ENCODE peak calls at places on chromosomes 1 and 21, in seven cellular contexts. Z is left lung; V is WERI-Rb-1; J is hepatocyte; I is bronchial epithelial cell; C is IMR-90; D is naive thymus-derived CD4-positive, alpha-beta T cell. Y is an unnamed sample. For H3K36me3 and H3K27me3, the result is how much of the 10 kb centered on the place peaks cover.

GRCh38 chr1:64363116-64363515 is 106.8 kb upstream of the CACHD1 start:
- DNase-seq in C (no peak), V (peak), D (no peak), I (no peak), J (no peak), Z (no peak), Y (no peak)

GRCh38 chr1:226603976-226604845 is 55.6 kb downstream of the STUM start:
- DNase-seq in I (no peak), D (no peak), V (no peak), J (no peak), Z (no peak), C (no peak), Y (no peak)

GRCh38 chr1:46577671-46578070 is 26.2 kb upstream of the KNCN start:
- DNase-seq in C (no peak), I (no peak), J (no peak), Z (no peak), V (peak), D (no peak), Y (no peak)

GRCh38 chr1:6028042-6028895 is 17.4 kb upstream of the KCNAB2 start:
- DNase-seq in Z (peak), D (peak), J (no peak), C (peak), I (peak), V (no peak), Y (peak)

GRCh38 chr1:104387716-104388508 is 638.2 kb downstream of the AMY1C start:
- DNase-seq in D (no peak), C (no peak), V (no peak), Z (no peak), I (no peak), J (no peak), Y (no peak)

GRCh38 chr1:1600861-1601563 is 1.1 kb upstream of the FNDC10 start:
- DNase-seq in Z (peak), C (no peak), J (peak), D (no peak), V (peak), I (no peak), Y (no peak)

GRCh38 chr1:31627301-31627929 is 9.9 kb downstream of the HCRTR1 start:
- DNase-seq in Z (peak), V (peak), J (no peak), C (no peak), D (no peak), I (no peak), Y (no peak)

GRCh38 chr1:156691665-156692408 is 13.5 kb downstream of the CRABP2 start:
- DNase-seq in D (no peak), Z (peak), C (peak), J (peak), I (peak), V (peak), Y (no peak)

DNA sequence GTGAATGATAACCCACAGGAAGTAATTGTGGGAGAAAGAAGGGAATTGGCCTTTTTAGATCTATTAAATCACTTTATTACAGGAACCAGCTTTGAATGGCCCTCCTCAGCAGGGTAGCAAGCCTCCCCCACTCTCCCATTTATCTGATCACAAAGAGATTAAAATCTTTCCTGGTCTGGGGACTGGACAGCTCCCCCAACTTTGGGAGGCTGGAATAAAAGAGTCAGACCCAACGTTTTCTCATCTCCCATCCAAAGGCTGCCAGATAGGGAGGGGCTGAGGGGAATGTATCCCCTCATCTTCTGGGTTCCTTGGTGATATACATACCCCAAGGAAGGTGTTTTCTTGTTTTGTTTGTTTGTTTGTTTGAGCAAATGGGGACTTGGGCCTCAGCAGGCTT is 2.4 kb downstream of the LIN28A start:
- DNase-seq in D (no peak), C (no peak), J (no peak), V (no peak), Z (no peak), I (no peak), Y (no peak)
- H3K36me3 ChIP-seq in D (under half), C (under half), J (under half), V (under half), Z (under half), I (under half), Y (under half)

GRCh38 chr21:34688145-34688544 is 19.4 kb downstream of the CLIC6 start:
- DNase-seq in I (peak), V (no peak), Z (no peak), D (no peak), J (no peak), C (no peak), Y (no peak)
- H3K27me3 ChIP-seq in I (under half), V (half or more), Z (under half), D (under half), J (under half), C (half or more), Y (under half)

DNA sequence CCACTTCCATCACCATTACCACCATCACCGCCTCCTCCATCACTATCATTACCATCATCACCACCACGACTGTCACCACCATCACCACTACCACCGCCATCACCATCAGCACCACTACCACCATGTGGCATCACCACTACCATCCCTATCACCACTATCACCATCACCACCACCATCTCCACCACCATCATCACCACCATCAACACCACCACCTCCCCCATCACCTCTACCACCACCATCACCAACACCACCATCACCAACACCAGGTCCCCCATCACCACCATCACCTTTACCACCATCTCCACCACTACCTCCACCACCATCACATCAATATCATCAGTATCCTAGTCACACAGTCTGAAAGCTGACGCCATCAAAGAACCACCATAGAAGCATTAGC is 39.9 kb upstream of the RIPK4 start:
- DNase-seq in J (no peak), Z (no peak), D (no peak), I (no peak), C (no peak), V (no peak), Y (no peak)
- H3K36me3 ChIP-seq in J (under half), Z (under half), D (under half), I (under half), C (under half), V (half or more), Y (under half)

GRCh38 chr1:228901936-228902681 is 166.8 kb downstream of the RHOU start:
- DNase-seq in V (no peak), D (no peak), Z (no peak), I (no peak), J (no peak), C (no peak), Y (no peak)
- H3K27me3 ChIP-seq in V (under half), D (under half), Z (under half), I (under half), J (under half), C (under half), Y (under half)

DNA sequence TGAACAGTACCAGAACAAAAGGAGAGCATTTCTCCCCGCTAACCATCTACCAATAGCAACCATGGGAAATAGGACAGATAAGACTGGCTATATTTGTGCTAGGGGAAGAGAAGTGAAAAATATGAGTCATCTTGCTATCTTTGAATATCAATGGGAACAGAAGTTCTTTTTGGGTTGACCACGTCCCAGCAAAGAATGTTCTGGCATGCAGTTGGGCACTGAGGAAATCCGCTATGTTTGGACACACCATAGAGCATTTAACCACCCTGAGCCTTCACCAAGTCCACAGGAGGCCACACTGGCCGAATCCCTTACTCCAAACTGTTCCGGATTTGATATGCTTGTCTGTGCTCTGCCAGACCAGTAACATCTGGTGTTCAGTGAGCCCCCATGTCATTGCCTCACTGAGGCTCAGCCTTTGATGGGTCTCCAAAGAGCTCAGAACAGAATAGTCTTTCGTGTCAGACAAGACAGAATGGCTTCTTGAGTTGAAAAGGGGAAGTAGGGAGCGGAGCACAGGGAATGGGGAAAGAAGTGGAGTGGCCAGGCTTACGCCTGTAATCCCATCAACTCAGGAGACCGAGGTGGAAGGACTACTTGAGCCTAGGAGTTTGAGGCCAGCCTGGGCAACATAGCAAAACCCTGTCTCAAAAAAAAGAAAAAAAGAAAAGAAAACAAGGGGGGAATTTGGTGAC is 81.4 kb downstream of the SMYD2 start:
- DNase-seq in D (no peak), I (no peak), V (no peak), C (peak), J (no peak), Z (no peak), Y (no peak)
- H3K36me3 ChIP-seq in D (under half), I (under half), V (under half), C (half or more), J (under half), Z (under half), Y (under half)

GRCh38 chr1:157831968-157832626 is 9.5 kb downstream of the CD5L start:
- DNase-seq in D (no peak), I (peak), C (no peak), V (no peak), Z (no peak), J (no peak), Y (no peak)

GRCh38 chr1:157830887-157831286 is 10.7 kb downstream of the CD5L start:
- DNase-seq in C (no peak), I (no peak), D (no peak), Z (no peak), V (no peak), J (no peak), Y (no peak)

GRCh38 chr1:157834430-157834829 is 7.2 kb downstream of the CD5L start:
- DNase-seq in I (no peak), V (no peak), Z (peak), C (no peak), J (no peak), D (no peak), Y (no peak)

GRCh38 chr1:157829711-157830110 is 9.8 kb upstream of the FCRL1 start:
- DNase-seq in D (no peak), J (no peak), I (no peak), V (no peak), Z (no peak), C (no peak), Y (no peak)

GRCh38 chr1:157833155-157833554 is 8.5 kb downstream of the CD5L start:
- DNase-seq in Z (no peak), J (no peak), V (no peak), I (no peak), C (no peak), D (no peak), Y (peak)
- H3K27me3 ChIP-seq in Z (under half), J (under half), V (half or more), I (under half), C (under half), D (under half), Y (under half)

GRCh38 chr1:11026052-11026451 is 13.6 kb downstream of the TARDBP start:
- DNase-seq in I (peak), J (no peak), D (no peak), C (no peak), Z (no peak), V (no peak), Y (no peak)

GRCh38 chr1:11025618-11026017 is 13.2 kb downstream of the TARDBP start:
- DNase-seq in J (no peak), D (no peak), I (no peak), V (no peak), Z (no peak), C (no peak), Y (no peak)

GRCh38 chr1:11028018-11028417 is 15.6 kb downstream of the TARDBP start:
- DNase-seq in D (no peak), I (no peak), J (no peak), C (no peak), V (no peak), Z (no peak), Y (no peak)

GRCh38 chr1:11026903-11027302 is 14.4 kb downstream of the TARDBP start:
- DNase-seq in J (no peak), Z (no peak), V (no peak), D (no peak), C (no peak), I (no peak), Y (no peak)

DNA sequence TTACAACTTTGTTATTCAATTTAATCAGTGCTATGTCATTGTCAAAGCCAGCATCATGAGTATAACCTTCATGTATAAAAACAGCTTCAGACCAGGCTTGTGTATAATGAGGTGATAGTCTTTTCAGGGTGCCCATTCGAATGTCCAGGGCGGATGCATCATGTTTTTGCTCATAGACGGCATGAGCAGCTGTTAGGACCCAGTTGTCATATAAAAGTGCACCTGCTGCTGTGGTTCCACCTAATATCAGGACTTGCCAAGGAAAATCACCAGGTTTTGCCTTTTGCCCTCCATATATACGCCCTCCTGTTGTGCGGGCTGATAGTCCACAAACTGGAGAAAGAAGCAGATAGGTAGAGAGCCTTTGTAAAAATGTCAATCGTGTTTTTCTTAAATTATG is 14.9 kb downstream of the TARDBP start:
- DNase-seq in Z (no peak), C (no peak), D (no peak), I (no peak), J (no peak), V (no peak), Y (no peak)
- H3K36me3 ChIP-seq in Z (under half), C (under half), D (under half), I (under half), J (under half), V (under half), Y (under half)

GRCh38 chr21:37974081-37974480 is 57.8 kb upstream of the KCNJ6 start:
- DNase-seq in I (peak), C (peak), D (no peak), Z (no peak), V (no peak), J (no peak), Y (no peak)
- H3K27me3 ChIP-seq in I (under half), C (under half), D (under half), Z (under half), V (under half), J (under half), Y (under half)

GRCh38 chr1:52531473-52531872 is 21.4 kb downstream of the TUT4 start:
- DNase-seq in I (no peak), D (no peak), V (no peak), J (no peak), Z (no peak), C (no peak), Y (no peak)
- H3K36me3 ChIP-seq in I (under half), D (under half), V (under half), J (under half), Z (under half), C (under half), Y (under half)

Y was measured in GM06990.